ENCODE peak calls at places on chromosomes 6 and 20, in four cellular contexts. T is K562, Z is WTC11, W is HepG2. G is an unnamed sample.

GRCh38 chr20:14259691-14260090 is 77.7 kb downstream of the FLRT3 start:
- DNase-seq in Z (no peak), W (no peak), T (no peak), G (no peak)

GRCh38 chr6:32153835-32154513 is at the start of gene PPT2:
- DNase-seq in W (peak), Z (peak), T (peak), G (peak)

GRCh38 chr6:154302111-154302752 is 54.4 kb downstream of the IPCEF1 start:
- DNase-seq in W (no peak), T (no peak), Z (no peak), G (no peak)

GRCh38 chr6:109526905-109527628 is 44.0 kb upstream of the ZBTB24 start:
- DNase-seq in W (peak), Z (peak), T (peak), G (peak)

GRCh38 chr6:136500414-136500813 is 49.8 kb downstream of the MAP7 start:
- DNase-seq in W (no peak), Z (no peak), T (no peak), G (no peak)

GRCh38 chr6:72953901-72954494 is 271.3 kb downstream of the KHDC1L start:
- DNase-seq in W (no peak), Z (no peak), T (no peak), G (no peak)

GRCh38 chr6:33417903-33418689 is at the start of gene CUTA:
- DNase-seq in Z (peak), W (peak), T (peak), G (peak)

GRCh38 chr6:52584203-52584602 is 7.3 kb upstream of the TRAM2 start:
- DNase-seq in T (no peak), Z (no peak), W (no peak), G (no peak)

GRCh38 chr20:54320148-54320607 is 112.3 kb downstream of the PFDN4 start:
- DNase-seq in Z (no peak), W (no peak), T (no peak), G (no peak)

GRCh38 chr20:51354769-51355319 is 187.7 kb downstream of the NFATC2 start:
- DNase-seq in T (no peak), W (no peak), Z (no peak), G (no peak)

GRCh38 chr20:21613512-21613911 is 92.0 kb upstream of the PAX1 start:
- DNase-seq in Z (no peak), T (no peak), W (peak), G (no peak)

GRCh38 chr6:42211726-42212125 is 5.9 kb downstream of the MRPS10 start:
- DNase-seq in T (no peak), W (no peak), Z (no peak), G (no peak)

GRCh38 chr6:167934426-167934864 is 63.0 kb upstream of the KIF25 start:
- DNase-seq in T (no peak), W (no peak), Z (no peak), G (no peak)

GRCh38 chr6:24492475-24492874 is 2.3 kb upstream of the ALDH5A1 start:
- DNase-seq in T (peak), W (peak), Z (peak), G (peak)

GRCh38 chr6:13453771-13454251 is 33.6 kb downstream of the GFOD1 start:
- DNase-seq in W (no peak), T (no peak), Z (no peak), G (no peak)

GRCh38 chr6:136538836-136539235 is 11.4 kb downstream of the MAP7 start:
- DNase-seq in T (no peak), W (no peak), Z (no peak), G (no peak)

GRCh38 chr20:33262658-33263065 is 20.4 kb upstream of the BPIFB1 start:
- DNase-seq in T (peak), W (peak), Z (peak), G (peak)

GRCh38 chr6:5205877-5206840 is 54.6 kb downstream of the LYRM4 start:
- DNase-seq in W (peak), Z (no peak), T (no peak), G (peak)

GRCh38 chr20:6769953-6770831 is 2.7 kb downstream of the BMP2 start:
- DNase-seq in W (no peak), T (no peak), Z (peak), G (no peak)

DNA sequence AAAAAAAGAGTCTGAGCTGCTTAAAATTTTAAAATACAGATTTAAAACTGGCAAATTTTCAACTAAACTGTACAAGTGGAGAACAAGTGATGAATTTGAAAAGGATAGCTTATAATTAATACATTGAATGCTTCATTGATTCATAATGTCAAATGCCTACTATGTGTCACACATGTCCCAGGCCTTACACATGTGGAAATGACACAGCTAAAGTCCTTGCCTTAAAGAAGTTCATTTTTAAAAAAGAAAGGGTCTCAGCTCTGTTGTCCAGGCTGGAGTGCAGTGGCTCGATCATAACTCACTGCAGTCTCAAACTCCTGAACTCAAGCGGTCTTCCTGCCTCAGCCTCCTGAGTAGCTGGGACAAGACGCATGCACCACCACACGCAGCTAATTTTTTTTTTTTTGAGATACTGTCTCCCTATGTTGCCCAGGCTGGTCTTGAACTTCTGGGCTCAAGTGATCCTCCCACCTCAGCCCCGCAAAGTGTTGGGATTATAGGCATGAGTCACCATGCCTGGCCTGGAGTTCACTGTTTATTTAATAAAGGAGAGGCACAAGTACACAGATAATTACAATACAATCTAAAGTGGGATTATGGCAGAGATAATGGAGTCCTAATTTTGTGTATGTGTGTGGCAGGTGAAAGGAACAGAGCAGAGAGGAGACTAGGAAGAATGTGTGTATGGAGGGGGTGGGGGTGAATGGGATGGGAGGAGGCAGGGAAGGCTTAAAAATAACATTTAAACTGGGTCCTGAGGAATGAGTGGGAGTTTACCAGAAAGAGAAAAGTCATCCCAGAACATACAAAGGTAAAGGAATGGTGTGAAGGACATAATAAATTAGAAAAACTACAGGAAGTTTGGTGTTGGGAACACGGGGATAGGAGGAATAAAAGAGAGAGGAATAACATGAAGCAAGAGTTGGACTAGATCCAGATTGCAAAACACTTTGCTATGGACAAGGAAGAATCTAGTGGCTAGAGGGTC is 4.7 kb downstream of the NCOA5 start:
- DNase-seq in W (peak), Z (no peak), T (no peak), G (no peak)
- TF ChIP-seq ELF4 in W (peak), Z (no peak), T (no peak), G (no peak)

GRCh38 chr20:20466341-20466879 is 98.5 kb downstream of the INSM1 start:
- DNase-seq in Z (no peak), T (no peak), W (no peak), G (no peak)
- TF ChIP-seq ELF4 in Z (no peak), T (no peak), W (no peak), G (no peak)

DNA sequence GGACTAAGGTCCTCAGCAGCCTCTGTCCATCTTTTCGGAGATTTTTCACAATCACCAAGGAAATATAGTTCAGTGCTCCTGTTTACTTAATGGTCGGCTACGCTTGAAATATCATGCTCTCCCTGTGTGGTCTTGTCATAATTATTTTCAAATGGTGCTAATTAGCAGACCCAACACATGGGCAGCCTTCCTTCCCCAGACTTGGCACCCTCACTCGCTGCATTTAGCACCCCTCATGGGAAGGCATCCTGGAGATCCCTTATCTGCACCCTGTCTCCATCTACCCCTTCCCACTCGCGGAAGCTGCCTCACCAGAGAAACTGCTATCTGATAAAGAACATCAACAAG is 131.0 kb upstream of the ESR1 start:
- DNase-seq in T (no peak), Z (no peak), W (no peak), G (no peak)
- TF ChIP-seq ELF4 in T (no peak), Z (no peak), W (no peak), G (no peak)

DNA sequence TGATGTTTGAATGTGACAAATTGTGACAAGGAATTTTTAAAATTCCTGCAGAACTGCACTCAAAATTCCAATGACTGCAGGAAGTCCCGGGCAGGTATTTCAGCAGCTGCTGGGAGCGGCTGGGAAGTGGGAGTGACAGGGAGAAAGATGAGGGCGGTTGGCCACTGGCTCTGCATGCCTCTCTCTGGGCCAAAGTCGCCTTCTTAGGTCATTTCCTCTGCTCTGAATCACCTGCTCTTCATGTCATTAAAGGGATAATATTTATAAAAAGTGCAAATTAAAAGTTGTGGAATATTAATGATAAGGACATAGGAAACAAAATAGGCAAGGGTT is 43.9 kb downstream of the RAMACL start:
- DNase-seq in W (no peak), T (no peak), Z (peak), G (no peak)
- TF ChIP-seq ELF4 in W (no peak), T (no peak), Z (no peak), G (no peak)

GRCh38 chr6:16747232-16748027 is 13.8 kb downstream of the ATXN1 start:
- DNase-seq in W (peak), T (no peak), Z (no peak), G (no peak)
- TF ChIP-seq ELF4 in W (no peak), T (no peak), Z (no peak), G (no peak)

GRCh38 chr6:141301779-141302178 is 830.9 kb upstream of the GJE1 start:
- DNase-seq in T (no peak), Z (no peak), W (no peak), G (no peak)
- TF ChIP-seq ELF4 in T (no peak), Z (no peak), W (no peak), G (no peak)